ENCODE peak calls at places on chromosomes 1 and 21, in five cellular contexts. V is mesothelial cell of epicardium, E is osteocyte, J is H9, W is HTR-8/SVneo. I is an unnamed sample.

GRCh38 chr1:185281245-185281644 is 35.8 kb downstream of the IVNS1ABP start:
- DNase-seq in V (no peak), E (no peak), J (no peak), W (no peak), I (no peak)

GRCh38 chr1:230694991-230695390 is 18.9 kb downstream of the AGT start:
- DNase-seq in V (no peak), E (no peak), J (no peak), W (no peak), I (no peak)

GRCh38 chr1:230596306-230596705 is 46.0 kb upstream of the COG2 start:
- DNase-seq in V (no peak), E (no peak), J (no peak), W (no peak), I (no peak)

GRCh38 chr1:196043268-196043667 is 565.0 kb downstream of the KCNT2 start:
- DNase-seq in V (no peak), E (no peak), J (no peak), W (no peak), I (no peak)

GRCh38 chr1:184954232-184954995 is 19.9 kb downstream of the NIBAN1 start:
- DNase-seq in V (no peak), E (no peak), J (no peak), W (peak), I (peak)

GRCh38 chr1:11321656-11322491 is 48.9 kb downstream of the UBIAD1 start:
- DNase-seq in V (no peak), E (no peak), J (no peak), W (no peak), I (peak)

GRCh38 chr1:235872270-235872669 is 5.6 kb upstream of the LYST start:
- DNase-seq in V (no peak), E (no peak), J (no peak), W (no peak), I (no peak)

GRCh38 chr21:41707231-41707988 is 59.4 kb downstream of the RIPK4 start:
- DNase-seq in V (no peak), E (no peak), J (no peak), W (no peak), I (no peak)

GRCh38 chr1:71621785-71622184 is 541.0 kb upstream of the ZRANB2 start:
- DNase-seq in V (no peak), E (no peak), J (no peak), W (no peak), I (no peak)

I was measured in islet precursor cell.